ENCODE peak calls at places on chromosomes 13 and 19, in nine cellular contexts. L, T, Q, M, N, E, Z, H and C are unnamed samples.

GRCh38 chr19:49592486-49593232 is 1.7 kb downstream of the PRR12 start:
- DNase-seq in N (no peak), T (no peak), E (no peak), L (peak), Z (peak), H (no peak), M (no peak), Q (no peak), C (peak)

GRCh38 chr19:11422163-11423068 is 3.3 kb upstream of the RGL3 start:
- DNase-seq in T (no peak), E (peak), L (peak), Z (peak), M (peak), Q (peak), N (peak), H (no peak), C (peak)

GRCh38 chr13:72823081-72823480 is 41.1 kb downstream of the PIBF1 start:
- DNase-seq in H (no peak), M (no peak), Z (no peak), Q (no peak), T (no peak), N (no peak), L (no peak), E (no peak), C (no peak)

GRCh38 chr19:1992759-1993260 is 22.7 kb downstream of the BTBD2 start:
- DNase-seq in Q (no peak), M (no peak), T (no peak), E (no peak), L (peak), H (no peak), Z (no peak), N (no peak), C (peak)

GRCh38 chr19:51681286-51681956 is 11.7 kb upstream of the SPACA6 start:
- DNase-seq in M (no peak), Q (no peak), N (no peak), E (no peak), T (no peak), L (no peak), Z (no peak), H (no peak), C (peak)

GRCh38 chr13:21557995-21558394 is 46.0 kb downstream of the MICU2 start:
- DNase-seq in L (no peak), T (no peak), H (no peak), Q (no peak), E (no peak), Z (peak), M (no peak), N (no peak), C (peak)

GRCh38 chr19:38699027-38699346 is 45.3 kb downstream of the CAPN12 start:
- DNase-seq in Z (no peak), N (no peak), L (no peak), M (no peak), T (no peak), Q (no peak), E (no peak), H (no peak), C (no peak)

GRCh38 chr13:32432856-32433255 is 4.9 kb upstream of the N4BP2L1 start:
- DNase-seq in E (no peak), L (no peak), M (no peak), T (no peak), Q (no peak), H (no peak), N (no peak), Z (no peak), C (no peak)

GRCh38 chr19:17765069-17765618 is 13.9 kb downstream of the FCHO1 start:
- DNase-seq in E (peak), Q (no peak), L (no peak), T (no peak), Z (no peak), H (no peak), M (peak), N (peak), C (no peak)

GRCh38 chr13:110092869-110093268 is 214.1 kb downstream of the COL4A1 start:
- DNase-seq in M (no peak), N (no peak), T (no peak), Q (no peak), Z (no peak), E (no peak), L (no peak), H (no peak), C (no peak)

GRCh38 chr13:46140044-46140443 is 35.2 kb upstream of the CPB2 start:
- DNase-seq in Z (no peak), E (no peak), T (no peak), Q (no peak), N (no peak), H (no peak), M (no peak), L (no peak), C (no peak)

GRCh38 chr19:369876-370275 is 25.3 kb upstream of the MIER2 start:
- DNase-seq in M (peak), L (no peak), Q (no peak), N (no peak), T (no peak), Z (no peak), H (no peak), E (no peak), C (no peak)

GRCh38 chr13:77909827-77910226 is 8.8 kb downstream of the EDNRB start:
- DNase-seq in T (no peak), H (no peak), E (no peak), L (no peak), Z (no peak), Q (no peak), N (no peak), M (no peak), C (no peak)

GRCh38 chr19:3612901-3613741 is 6.4 kb upstream of the TBXA2R start:
- DNase-seq in Q (no peak), T (no peak), L (no peak), Z (no peak), H (no peak), E (no peak), M (no peak), N (no peak), C (no peak)

GRCh38 chr13:113002206-113002821 is 33.3 kb downstream of the MCF2L start:
- DNase-seq in M (no peak), T (no peak), E (peak), N (no peak), H (no peak), L (no peak), Z (no peak), Q (no peak), C (no peak)

GRCh38 chr19:15934332-15935078 is at the start of gene CYP4F11:
- DNase-seq in H (no peak), Z (no peak), T (peak), Q (no peak), L (no peak), M (peak), E (peak), N (peak), C (peak)

GRCh38 chr19:55117063-55117635 is 288 bp downstream of the PPP1R12C start:
- DNase-seq in H (no peak), Z (no peak), M (no peak), Q (peak), E (no peak), T (peak), L (no peak), N (no peak), C (peak)

GRCh38 chr13:24671367-24672117 is 8.7 kb upstream of the ATP12A start:
- DNase-seq in M (peak), E (peak), T (peak), H (no peak), Q (no peak), N (no peak), Z (no peak), L (no peak), C (peak)